ENCODE peak calls at places on chromosomes 4 and X, in nine cellular contexts. C, L, E, I, O, N, A, X and Y are unnamed samples.

GRCh38 chr4:154727540-154727939 is 16.3 kb upstream of the LRAT start:
- DNase-seq in X (no peak), L (no peak), C (no peak), E (no peak), I (no peak), O (no peak), A (no peak), N (no peak), Y (no peak)

GRCh38 chr4:168637872-168638756 is 141.3 kb downstream of the PALLD start:
- DNase-seq in E (peak), N (no peak), C (no peak), L (no peak), O (no peak), I (no peak), A (no peak), X (no peak), Y (peak)

GRCh38 chr4:7354937-7355336 is 79.8 kb downstream of the PSAPL1 start:
- DNase-seq in C (no peak), L (no peak), E (no peak), I (no peak), O (no peak), X (no peak), N (no peak), A (no peak), Y (no peak)

GRCh38 chrX:155148724-155149537 is 67.3 kb upstream of the VBP1 start:
- DNase-seq in C (no peak), E (peak), X (peak), N (no peak), I (peak), L (no peak), O (no peak), A (no peak), Y (no peak)

GRCh38 chrX:14936561-14936960 is 63.3 kb downstream of the MOSPD2 start:
- DNase-seq in L (no peak), I (no peak), C (no peak), X (no peak), N (no peak), O (no peak), A (no peak), E (peak), Y (peak)

GRCh38 chr4:40564004-40564403 is 65.7 kb downstream of the RBM47 start:
- DNase-seq in C (no peak), L (no peak), N (no peak), E (peak), A (no peak), O (no peak), X (no peak), I (no peak), Y (no peak)

GRCh38 chrX:153868576-153869472 is 17.1 kb downstream of the L1CAM start:
- DNase-seq in L (no peak), C (no peak), E (no peak), N (no peak), O (no peak), X (no peak), I (no peak), A (no peak), Y (no peak)

GRCh38 chrX:7448123-7448522 is 300.2 kb upstream of the PUDP start:
- DNase-seq in E (no peak), C (no peak), I (no peak), N (no peak), O (no peak), X (no peak), L (no peak), A (no peak), Y (no peak)

GRCh38 chr4:74158561-74159396 is 861 bp downstream of the MTHFD2L start:
- DNase-seq in O (no peak), L (no peak), I (no peak), E (peak), A (no peak), N (no peak), C (no peak), X (no peak), Y (no peak)

GRCh38 chr4:121654738-121655137 is 42.0 kb downstream of the ANXA5 start:
- DNase-seq in E (no peak), C (no peak), O (no peak), I (no peak), X (no peak), L (no peak), N (no peak), A (no peak), Y (no peak)

GRCh38 chrX:41665676-41666075 is 23.1 kb upstream of the GPR34 start:
- DNase-seq in O (no peak), C (no peak), L (no peak), A (no peak), E (no peak), X (no peak), N (no peak), I (no peak), Y (no peak)